ENCODE peak calls at places on chromosomes 1 and 21, in six cellular contexts. One of them, this sample, is unnamed.

GRCh38 chr1:63920154-63921117 is 146.6 kb downstream of the ROR1 start:
- DNase-seq in left ventricle myocardium superior: no peak
- DNase-seq in naive thymus-derived CD8-positive, alpha-beta T cell: no peak
- DNase-seq in upper lobe of right lung: no peak
- DNase-seq in cerebellar nuclear complex: no peak
- DNase-seq in EL: peak; percentile 98
- DNase-seq in this sample: no peak

GRCh38 chr1:156926175-156926574 is 5.7 kb downstream of the LRRC71 start:
- DNase-seq in left ventricle myocardium superior: peak; percentile 76
- DNase-seq in naive thymus-derived CD8-positive, alpha-beta T cell: no peak
- DNase-seq in upper lobe of right lung: peak; percentile 89
- DNase-seq in cerebellar nuclear complex: no peak
- DNase-seq in EL: peak; percentile 91
- DNase-seq in this sample: no peak

GRCh38 chr1:168826269-168826668 is 97.3 kb upstream of the DPT start:
- DNase-seq in left ventricle myocardium superior: no peak
- DNase-seq in naive thymus-derived CD8-positive, alpha-beta T cell: no peak
- DNase-seq in upper lobe of right lung: no peak
- DNase-seq in cerebellar nuclear complex: no peak
- DNase-seq in EL: no peak
- DNase-seq in this sample: no peak

GRCh38 chr1:226602186-226603029 is 53.8 kb downstream of the STUM start:
- DNase-seq in left ventricle myocardium superior: peak; percentile 73
- DNase-seq in naive thymus-derived CD8-positive, alpha-beta T cell: no peak
- DNase-seq in upper lobe of right lung: no peak
- DNase-seq in cerebellar nuclear complex: no peak
- DNase-seq in EL: peak; percentile 79
- DNase-seq in this sample: no peak

GRCh38 chr21:33027401-33028185 is 1.9 kb downstream of the OLIG2 start:
- DNase-seq in left ventricle myocardium superior: no peak
- DNase-seq in naive thymus-derived CD8-positive, alpha-beta T cell: no peak
- DNase-seq in upper lobe of right lung: no peak
- DNase-seq in cerebellar nuclear complex: no peak
- DNase-seq in EL: no peak
- DNase-seq in this sample: no peak

GRCh38 chr1:63787875-63788274 is 14.1 kb downstream of the ROR1 start:
- DNase-seq in left ventricle myocardium superior: no peak
- DNase-seq in naive thymus-derived CD8-positive, alpha-beta T cell: no peak
- DNase-seq in upper lobe of right lung: no peak
- DNase-seq in cerebellar nuclear complex: no peak
- DNase-seq in EL: no peak
- DNase-seq in this sample: peak; percentile 22

GRCh38 chr1:152110365-152110859 is 4.8 kb downstream of the TCHH start:
- DNase-seq in left ventricle myocardium superior: peak; percentile 34
- DNase-seq in naive thymus-derived CD8-positive, alpha-beta T cell: no peak
- DNase-seq in upper lobe of right lung: peak; percentile 69
- DNase-seq in cerebellar nuclear complex: no peak
- DNase-seq in EL: peak; percentile 72
- DNase-seq in this sample: peak; percentile 34

GRCh38 chr1:11550664-11551283 is 71.8 kb downstream of the DISP3 start:
- DNase-seq in left ventricle myocardium superior: peak; percentile 59
- DNase-seq in naive thymus-derived CD8-positive, alpha-beta T cell: peak; percentile 6
- DNase-seq in upper lobe of right lung: no peak
- DNase-seq in cerebellar nuclear complex: no peak
- DNase-seq in EL: peak; percentile 68
- DNase-seq in this sample: no peak

GRCh38 chr1:205961405-205961804 is 18.1 kb upstream of the SLC26A9 start:
- DNase-seq in left ventricle myocardium superior: no peak
- DNase-seq in naive thymus-derived CD8-positive, alpha-beta T cell: no peak
- DNase-seq in upper lobe of right lung: peak; percentile 59
- DNase-seq in cerebellar nuclear complex: no peak
- DNase-seq in EL: peak; percentile 30
- DNase-seq in this sample: peak; percentile 61

GRCh38 chr1:76299036-76299435 is 224.5 kb downstream of the ST6GALNAC3 start:
- DNase-seq in left ventricle myocardium superior: no peak
- DNase-seq in naive thymus-derived CD8-positive, alpha-beta T cell: no peak
- DNase-seq in upper lobe of right lung: no peak
- DNase-seq in cerebellar nuclear complex: no peak
- DNase-seq in EL: no peak
- DNase-seq in this sample: no peak

GRCh38 chr1:1435094-1435903 is at the start of gene VWA1:
- DNase-seq in left ventricle myocardium superior: peak; percentile 89
- DNase-seq in naive thymus-derived CD8-positive, alpha-beta T cell: peak; percentile 49
- DNase-seq in upper lobe of right lung: peak; percentile 87
- DNase-seq in cerebellar nuclear complex: no peak
- DNase-seq in EL: peak; percentile 62
- DNase-seq in this sample: peak; percentile 70

GRCh38 chr1:93443456-93443855 is 4.5 kb upstream of the FNBP1L start:
- DNase-seq in left ventricle myocardium superior: no peak
- DNase-seq in naive thymus-derived CD8-positive, alpha-beta T cell: no peak
- DNase-seq in upper lobe of right lung: no peak
- DNase-seq in cerebellar nuclear complex: no peak
- DNase-seq in EL: no peak
- DNase-seq in this sample: no peak

GRCh38 chr1:177611402-177611801 is 358.5 kb downstream of the SEC16B start:
- DNase-seq in left ventricle myocardium superior: no peak
- DNase-seq in naive thymus-derived CD8-positive, alpha-beta T cell: no peak
- DNase-seq in upper lobe of right lung: no peak
- DNase-seq in cerebellar nuclear complex: no peak
- DNase-seq in EL: no peak
- DNase-seq in this sample: no peak

GRCh38 chr1:43360616-43361015 is 1.8 kb downstream of the CDC20 start:
- DNase-seq in left ventricle myocardium superior: no peak
- DNase-seq in naive thymus-derived CD8-positive, alpha-beta T cell: no peak
- DNase-seq in upper lobe of right lung: no peak
- DNase-seq in cerebellar nuclear complex: no peak
- DNase-seq in EL: peak; percentile 8
- DNase-seq in this sample: no peak

GRCh38 chr1:239912471-239912870 is 179.2 kb upstream of the FMN2 start:
- DNase-seq in left ventricle myocardium superior: no peak
- DNase-seq in naive thymus-derived CD8-positive, alpha-beta T cell: no peak
- DNase-seq in upper lobe of right lung: no peak
- DNase-seq in cerebellar nuclear complex: no peak
- DNase-seq in EL: peak; percentile 67
- DNase-seq in this sample: no peak

GRCh38 chr1:67833595-67833926 is 294 bp upstream of the GNG12 start:
- DNase-seq in left ventricle myocardium superior: no peak
- DNase-seq in naive thymus-derived CD8-positive, alpha-beta T cell: no peak
- DNase-seq in upper lobe of right lung: no peak
- DNase-seq in cerebellar nuclear complex: no peak
- DNase-seq in EL: peak; percentile 76
- DNase-seq in this sample: no peak

GRCh38 chr1:217343907-217344306 is 287.0 kb downstream of the GPATCH2 start:
- DNase-seq in left ventricle myocardium superior: no peak
- DNase-seq in naive thymus-derived CD8-positive, alpha-beta T cell: no peak
- DNase-seq in upper lobe of right lung: no peak
- DNase-seq in cerebellar nuclear complex: no peak
- DNase-seq in EL: no peak
- DNase-seq in this sample: peak; percentile 44

GRCh38 chr1:90613371-90613770 is 103.7 kb downstream of the BARHL2 start:
- DNase-seq in left ventricle myocardium superior: no peak
- DNase-seq in naive thymus-derived CD8-positive, alpha-beta T cell: no peak
- DNase-seq in upper lobe of right lung: no peak
- DNase-seq in cerebellar nuclear complex: no peak
- DNase-seq in EL: no peak
- DNase-seq in this sample: no peak

GRCh38 chr1:50163674-50164073 is 55.0 kb downstream of the ELAVL4 start:
- DNase-seq in left ventricle myocardium superior: no peak
- DNase-seq in naive thymus-derived CD8-positive, alpha-beta T cell: no peak
- DNase-seq in upper lobe of right lung: no peak
- DNase-seq in cerebellar nuclear complex: no peak
- DNase-seq in EL: no peak
- DNase-seq in this sample: no peak

GRCh38 chr1:27331922-27332321 is 9.9 kb upstream of the SYTL1 start:
- DNase-seq in left ventricle myocardium superior: peak; percentile 43
- DNase-seq in naive thymus-derived CD8-positive, alpha-beta T cell: no peak
- DNase-seq in upper lobe of right lung: no peak
- DNase-seq in cerebellar nuclear complex: no peak
- DNase-seq in EL: no peak
- DNase-seq in this sample: no peak

GRCh38 chr1:169108897-169109560 is 2.5 kb downstream of the ATP1B1 start:
- DNase-seq in left ventricle myocardium superior: no peak
- DNase-seq in naive thymus-derived CD8-positive, alpha-beta T cell: no peak
- DNase-seq in upper lobe of right lung: peak; percentile 65
- DNase-seq in cerebellar nuclear complex: no peak
- DNase-seq in EL: peak; percentile 58
- DNase-seq in this sample: no peak